ENCODE peak calls at places on chromosomes 7 and 10, in eight cellular contexts. One of them, this sample, is unnamed.

GRCh38 chr7:30193333-30193943 is 58.7 kb downstream of the MTURN start:
- DNase-seq in activated CD8-positive, alpha-beta memory T cell treated with anti-CD3 and anti-CD28 coated beads for 48 hours: no peak
- DNase-seq in T1000: no peak
- DNase-seq in hepatocyte: no peak
- DNase-seq in iris pigment epithelial cell: no peak
- DNase-seq in IMR-90: no peak
- DNase-seq in T-helper 17 cell: no peak
- DNase-seq in left cardiac atrium: no peak
- DNase-seq in this sample: no peak

GRCh38 chr7:159025161-159025779 is 119.4 kb downstream of the VIPR2 start:
- DNase-seq in left cardiac atrium: no peak
- DNase-seq in IMR-90: no peak
- DNase-seq in activated CD8-positive, alpha-beta memory T cell treated with anti-CD3 and anti-CD28 coated beads for 48 hours: no peak
- DNase-seq in T-helper 17 cell: no peak
- DNase-seq in iris pigment epithelial cell: no peak
- DNase-seq in hepatocyte: no peak
- DNase-seq in T1000: no peak
- DNase-seq in this sample: peak

GRCh38 chr7:926061-927030 is 28.1 kb downstream of the ADAP1 start:
- DNase-seq in T1000: no peak
- DNase-seq in activated CD8-positive, alpha-beta memory T cell treated with anti-CD3 and anti-CD28 coated beads for 48 hours: no peak
- DNase-seq in iris pigment epithelial cell: no peak
- DNase-seq in hepatocyte: peak
- DNase-seq in T-helper 17 cell: no peak
- DNase-seq in IMR-90: no peak
- DNase-seq in left cardiac atrium: peak
- DNase-seq in this sample: no peak

GRCh38 chr7:141654551-141654950 is 47.4 kb downstream of the DENND11 start:
- DNase-seq in T1000: no peak
- DNase-seq in activated CD8-positive, alpha-beta memory T cell treated with anti-CD3 and anti-CD28 coated beads for 48 hours: no peak
- DNase-seq in left cardiac atrium: peak
- DNase-seq in hepatocyte: peak
- DNase-seq in iris pigment epithelial cell: peak
- DNase-seq in IMR-90: peak
- DNase-seq in T-helper 17 cell: peak
- DNase-seq in this sample: no peak

GRCh38 chr10:74917481-74918077 is 91.2 kb downstream of the KAT6B start:
- DNase-seq in left cardiac atrium: no peak
- DNase-seq in T1000: no peak
- DNase-seq in activated CD8-positive, alpha-beta memory T cell treated with anti-CD3 and anti-CD28 coated beads for 48 hours: no peak
- DNase-seq in T-helper 17 cell: no peak
- DNase-seq in hepatocyte: peak
- DNase-seq in iris pigment epithelial cell: peak
- DNase-seq in IMR-90: peak
- DNase-seq in this sample: no peak

GRCh38 chr7:39252916-39253315 is 275.2 kb downstream of the POU6F2 start:
- DNase-seq in IMR-90: peak
- DNase-seq in hepatocyte: no peak
- DNase-seq in activated CD8-positive, alpha-beta memory T cell treated with anti-CD3 and anti-CD28 coated beads for 48 hours: no peak
- DNase-seq in T1000: no peak
- DNase-seq in left cardiac atrium: no peak
- DNase-seq in T-helper 17 cell: no peak
- DNase-seq in iris pigment epithelial cell: peak
- DNase-seq in this sample: no peak

GRCh38 chr7:77222819-77223218 is 23.2 kb upstream of the FGL2 start:
- DNase-seq in activated CD8-positive, alpha-beta memory T cell treated with anti-CD3 and anti-CD28 coated beads for 48 hours: no peak
- DNase-seq in iris pigment epithelial cell: no peak
- DNase-seq in hepatocyte: no peak
- DNase-seq in T-helper 17 cell: no peak
- DNase-seq in left cardiac atrium: no peak
- DNase-seq in IMR-90: no peak
- DNase-seq in T1000: no peak
- DNase-seq in this sample: no peak

GRCh38 chr10:61125560-61126250 is 181.7 kb upstream of the RHOBTB1 start:
- DNase-seq in T-helper 17 cell: no peak
- DNase-seq in left cardiac atrium: no peak
- DNase-seq in hepatocyte: no peak
- DNase-seq in activated CD8-positive, alpha-beta memory T cell treated with anti-CD3 and anti-CD28 coated beads for 48 hours: no peak
- DNase-seq in iris pigment epithelial cell: no peak
- DNase-seq in IMR-90: no peak
- DNase-seq in T1000: no peak
- DNase-seq in this sample: no peak

GRCh38 chr7:139958599-139959380 is 104.0 kb downstream of the PARP12 start:
- DNase-seq in iris pigment epithelial cell: peak
- DNase-seq in T-helper 17 cell: no peak
- DNase-seq in IMR-90: peak
- DNase-seq in hepatocyte: no peak
- DNase-seq in T1000: no peak
- DNase-seq in left cardiac atrium: no peak
- DNase-seq in activated CD8-positive, alpha-beta memory T cell treated with anti-CD3 and anti-CD28 coated beads for 48 hours: no peak
- DNase-seq in this sample: no peak

GRCh38 chr7:28166982-28167715 is 13.4 kb downstream of the JAZF1 start:
- DNase-seq in left cardiac atrium: no peak
- DNase-seq in iris pigment epithelial cell: peak
- DNase-seq in hepatocyte: no peak
- DNase-seq in T-helper 17 cell: no peak
- DNase-seq in activated CD8-positive, alpha-beta memory T cell treated with anti-CD3 and anti-CD28 coated beads for 48 hours: no peak
- DNase-seq in T1000: no peak
- DNase-seq in IMR-90: peak
- DNase-seq in this sample: no peak

GRCh38 chr7:141251180-141251579 is 177.3 kb downstream of the TMEM178B start:
- DNase-seq in T1000: no peak
- DNase-seq in activated CD8-positive, alpha-beta memory T cell treated with anti-CD3 and anti-CD28 coated beads for 48 hours: no peak
- DNase-seq in iris pigment epithelial cell: no peak
- DNase-seq in T-helper 17 cell: no peak
- DNase-seq in left cardiac atrium: no peak
- DNase-seq in hepatocyte: no peak
- DNase-seq in IMR-90: no peak
- DNase-seq in this sample: no peak

GRCh38 chr7:155205368-155206285 is 92.1 kb upstream of the INSIG1 start:
- DNase-seq in iris pigment epithelial cell: peak
- DNase-seq in activated CD8-positive, alpha-beta memory T cell treated with anti-CD3 and anti-CD28 coated beads for 48 hours: peak
- DNase-seq in T1000: peak
- DNase-seq in T-helper 17 cell: peak
- DNase-seq in IMR-90: peak
- DNase-seq in hepatocyte: peak
- DNase-seq in left cardiac atrium: peak
- DNase-seq in this sample: peak

GRCh38 chr7:99406557-99406956 is 1.8 kb downstream of the PDAP1 start:
- DNase-seq in left cardiac atrium: no peak
- DNase-seq in activated CD8-positive, alpha-beta memory T cell treated with anti-CD3 and anti-CD28 coated beads for 48 hours: no peak
- DNase-seq in IMR-90: no peak
- DNase-seq in iris pigment epithelial cell: no peak
- DNase-seq in T-helper 17 cell: no peak
- DNase-seq in T1000: no peak
- DNase-seq in hepatocyte: no peak
- DNase-seq in this sample: no peak

GRCh38 chr7:75711076-75711475 is 27.7 kb downstream of the HIP1 start:
- DNase-seq in iris pigment epithelial cell: no peak
- DNase-seq in left cardiac atrium: no peak
- DNase-seq in T-helper 17 cell: no peak
- DNase-seq in activated CD8-positive, alpha-beta memory T cell treated with anti-CD3 and anti-CD28 coated beads for 48 hours: no peak
- DNase-seq in hepatocyte: no peak
- DNase-seq in IMR-90: no peak
- DNase-seq in T1000: no peak
- DNase-seq in this sample: no peak

GRCh38 chr7:150388306-150388705 is 9.2 kb downstream of the ZNF775 start:
- DNase-seq in activated CD8-positive, alpha-beta memory T cell treated with anti-CD3 and anti-CD28 coated beads for 48 hours: no peak
- DNase-seq in iris pigment epithelial cell: no peak
- DNase-seq in hepatocyte: no peak
- DNase-seq in left cardiac atrium: peak
- DNase-seq in IMR-90: no peak
- DNase-seq in T-helper 17 cell: no peak
- DNase-seq in T1000: no peak
- DNase-seq in this sample: no peak

GRCh38 chr10:75651452-75651851 is 220.0 kb downstream of the LRMDA start:
- DNase-seq in iris pigment epithelial cell: no peak
- DNase-seq in activated CD8-positive, alpha-beta memory T cell treated with anti-CD3 and anti-CD28 coated beads for 48 hours: no peak
- DNase-seq in hepatocyte: no peak
- DNase-seq in left cardiac atrium: no peak
- DNase-seq in T1000: no peak
- DNase-seq in T-helper 17 cell: no peak
- DNase-seq in IMR-90: no peak
- DNase-seq in this sample: no peak

GRCh38 chr10:34549953-34550352 is 265.1 kb downstream of the PARD3 start:
- DNase-seq in IMR-90: no peak
- DNase-seq in left cardiac atrium: no peak
- DNase-seq in hepatocyte: no peak
- DNase-seq in iris pigment epithelial cell: no peak
- DNase-seq in T1000: no peak
- DNase-seq in activated CD8-positive, alpha-beta memory T cell treated with anti-CD3 and anti-CD28 coated beads for 48 hours: no peak
- DNase-seq in T-helper 17 cell: no peak
- DNase-seq in this sample: no peak

GRCh38 chr7:40723829-40724228 is 589.0 kb downstream of the SUGCT start:
- DNase-seq in activated CD8-positive, alpha-beta memory T cell treated with anti-CD3 and anti-CD28 coated beads for 48 hours: no peak
- DNase-seq in T1000: no peak
- DNase-seq in hepatocyte: no peak
- DNase-seq in iris pigment epithelial cell: no peak
- DNase-seq in T-helper 17 cell: no peak
- DNase-seq in IMR-90: no peak
- DNase-seq in left cardiac atrium: no peak
- DNase-seq in this sample: no peak

GRCh38 chr7:91248996-91249395 is 15.2 kb upstream of the FZD1 start:
- DNase-seq in activated CD8-positive, alpha-beta memory T cell treated with anti-CD3 and anti-CD28 coated beads for 48 hours: no peak
- DNase-seq in T1000: no peak
- DNase-seq in left cardiac atrium: no peak
- DNase-seq in IMR-90: peak
- DNase-seq in iris pigment epithelial cell: no peak
- DNase-seq in hepatocyte: no peak
- DNase-seq in T-helper 17 cell: no peak
- DNase-seq in this sample: no peak

GRCh38 chr10:99920486-99920885 is 89.3 kb downstream of the DNMBP start:
- DNase-seq in iris pigment epithelial cell: no peak
- DNase-seq in left cardiac atrium: no peak
- DNase-seq in T1000: no peak
- DNase-seq in hepatocyte: no peak
- DNase-seq in activated CD8-positive, alpha-beta memory T cell treated with anti-CD3 and anti-CD28 coated beads for 48 hours: no peak
- DNase-seq in T-helper 17 cell: no peak
- DNase-seq in IMR-90: no peak
- DNase-seq in this sample: no peak

GRCh38 chr7:34952822-34953221 is 84.5 kb downstream of the DPY19L1 start:
- DNase-seq in iris pigment epithelial cell: no peak
- DNase-seq in left cardiac atrium: no peak
- DNase-seq in T1000: no peak
- DNase-seq in hepatocyte: no peak
- DNase-seq in IMR-90: no peak
- DNase-seq in activated CD8-positive, alpha-beta memory T cell treated with anti-CD3 and anti-CD28 coated beads for 48 hours: no peak
- DNase-seq in T-helper 17 cell: no peak
- DNase-seq in this sample: no peak

GRCh38 chr10:119252051-119252465 is 44.7 kb downstream of the GRK5 start:
- DNase-seq in hepatocyte: no peak
- DNase-seq in iris pigment epithelial cell: no peak
- DNase-seq in left cardiac atrium: no peak
- DNase-seq in IMR-90: peak
- DNase-seq in T-helper 17 cell: no peak
- DNase-seq in T1000: no peak
- DNase-seq in activated CD8-positive, alpha-beta memory T cell treated with anti-CD3 and anti-CD28 coated beads for 48 hours: no peak
- DNase-seq in this sample: no peak

GRCh38 chr7:132930881-132931280 is 151.0 kb downstream of the CHCHD3 start:
- DNase-seq in activated CD8-positive, alpha-beta memory T cell treated with anti-CD3 and anti-CD28 coated beads for 48 hours: no peak
- DNase-seq in left cardiac atrium: no peak
- DNase-seq in iris pigment epithelial cell: peak
- DNase-seq in T-helper 17 cell: no peak
- DNase-seq in T1000: no peak
- DNase-seq in IMR-90: peak
- DNase-seq in hepatocyte: no peak
- DNase-seq in this sample: no peak

GRCh38 chr7:36408589-36408988 is 18.9 kb downstream of the ANLN start:
- DNase-seq in IMR-90: no peak
- DNase-seq in T1000: no peak
- DNase-seq in iris pigment epithelial cell: peak
- DNase-seq in left cardiac atrium: no peak
- DNase-seq in T-helper 17 cell: no peak
- DNase-seq in activated CD8-positive, alpha-beta memory T cell treated with anti-CD3 and anti-CD28 coated beads for 48 hours: no peak
- DNase-seq in hepatocyte: no peak
- DNase-seq in this sample: no peak

GRCh38 chr10:75658915-75659314 is 227.5 kb downstream of the LRMDA start:
- DNase-seq in left cardiac atrium: no peak
- DNase-seq in T-helper 17 cell: no peak
- DNase-seq in activated CD8-positive, alpha-beta memory T cell treated with anti-CD3 and anti-CD28 coated beads for 48 hours: no peak
- DNase-seq in iris pigment epithelial cell: no peak
- DNase-seq in IMR-90: no peak
- DNase-seq in T1000: no peak
- DNase-seq in hepatocyte: no peak
- DNase-seq in this sample: no peak

GRCh38 chr7:52634996-52635395 is 400.4 kb upstream of the POM121L12 start:
- DNase-seq in IMR-90: no peak
- DNase-seq in hepatocyte: peak
- DNase-seq in iris pigment epithelial cell: peak
- DNase-seq in T1000: no peak
- DNase-seq in T-helper 17 cell: no peak
- DNase-seq in left cardiac atrium: no peak
- DNase-seq in activated CD8-positive, alpha-beta memory T cell treated with anti-CD3 and anti-CD28 coated beads for 48 hours: no peak
- DNase-seq in this sample: no peak

GRCh38 chr10:116947838-116948529 is 57.0 kb downstream of the SHTN1 start:
- DNase-seq in hepatocyte: peak
- DNase-seq in activated CD8-positive, alpha-beta memory T cell treated with anti-CD3 and anti-CD28 coated beads for 48 hours: no peak
- DNase-seq in left cardiac atrium: no peak
- DNase-seq in T-helper 17 cell: no peak
- DNase-seq in IMR-90: peak
- DNase-seq in T1000: no peak
- DNase-seq in iris pigment epithelial cell: peak
- DNase-seq in this sample: no peak

GRCh38 chr10:114400091-114400490 is 4.2 kb downstream of the AFAP1L2 start:
- DNase-seq in hepatocyte: no peak
- DNase-seq in iris pigment epithelial cell: no peak
- DNase-seq in T1000: no peak
- DNase-seq in T-helper 17 cell: no peak
- DNase-seq in IMR-90: no peak
- DNase-seq in activated CD8-positive, alpha-beta memory T cell treated with anti-CD3 and anti-CD28 coated beads for 48 hours: no peak
- DNase-seq in left cardiac atrium: no peak
- DNase-seq in this sample: no peak

GRCh38 chr7:151381333-151382078 is 28.3 kb downstream of the WDR86 start:
- DNase-seq in hepatocyte: no peak
- DNase-seq in activated CD8-positive, alpha-beta memory T cell treated with anti-CD3 and anti-CD28 coated beads for 48 hours: no peak
- DNase-seq in left cardiac atrium: no peak
- DNase-seq in iris pigment epithelial cell: no peak
- DNase-seq in T1000: no peak
- DNase-seq in IMR-90: no peak
- DNase-seq in T-helper 17 cell: peak
- DNase-seq in this sample: no peak

GRCh38 chr7:27175005-27175625 is 995 bp upstream of the HOXA10 start:
- DNase-seq in hepatocyte: no peak
- DNase-seq in iris pigment epithelial cell: no peak
- DNase-seq in T-helper 17 cell: no peak
- DNase-seq in left cardiac atrium: no peak
- DNase-seq in T1000: no peak
- DNase-seq in activated CD8-positive, alpha-beta memory T cell treated with anti-CD3 and anti-CD28 coated beads for 48 hours: no peak
- DNase-seq in IMR-90: no peak
- DNase-seq in this sample: no peak

GRCh38 chr7:26127411-26127810 is 24.6 kb upstream of the NFE2L3 start:
- DNase-seq in IMR-90: no peak
- DNase-seq in activated CD8-positive, alpha-beta memory T cell treated with anti-CD3 and anti-CD28 coated beads for 48 hours: no peak
- DNase-seq in T-helper 17 cell: no peak
- DNase-seq in left cardiac atrium: no peak
- DNase-seq in hepatocyte: no peak
- DNase-seq in iris pigment epithelial cell: no peak
- DNase-seq in T1000: no peak
- DNase-seq in this sample: no peak

GRCh38 chr7:115676080-115676479 is 354.5 kb downstream of the TFEC start:
- DNase-seq in left cardiac atrium: peak
- DNase-seq in hepatocyte: peak
- DNase-seq in activated CD8-positive, alpha-beta memory T cell treated with anti-CD3 and anti-CD28 coated beads for 48 hours: no peak
- DNase-seq in IMR-90: peak
- DNase-seq in T1000: no peak
- DNase-seq in iris pigment epithelial cell: peak
- DNase-seq in T-helper 17 cell: no peak
- DNase-seq in this sample: no peak

GRCh38 chr7:133059263-133059662 is 22.6 kb downstream of the CHCHD3 start:
- DNase-seq in activated CD8-positive, alpha-beta memory T cell treated with anti-CD3 and anti-CD28 coated beads for 48 hours: no peak
- DNase-seq in left cardiac atrium: no peak
- DNase-seq in iris pigment epithelial cell: no peak
- DNase-seq in T-helper 17 cell: no peak
- DNase-seq in T1000: no peak
- DNase-seq in hepatocyte: no peak
- DNase-seq in IMR-90: no peak
- DNase-seq in this sample: no peak

GRCh38 chr10:80356563-80356999 is at the start of the genes DYDC1 and DYDC2:
- DNase-seq in T-helper 17 cell: peak
- DNase-seq in hepatocyte: peak
- DNase-seq in IMR-90: no peak
- DNase-seq in activated CD8-positive, alpha-beta memory T cell treated with anti-CD3 and anti-CD28 coated beads for 48 hours: peak
- DNase-seq in left cardiac atrium: peak
- DNase-seq in iris pigment epithelial cell: peak
- DNase-seq in T1000: no peak
- DNase-seq in this sample: no peak